ENCODE peak calls at places on chromosome 1, in eight cellular contexts. L, B, G, E, K, R, U and Y are unnamed samples.

GRCh38 chr1:67586596-67586995 is 98.4 kb upstream of the GADD45A start:
- DNase-seq in L (no peak), B (no peak), G (peak), E (no peak), K (no peak), R (peak), U (no peak), Y (no peak)

GRCh38 chr1:40679165-40679953 is 12.1 kb upstream of the NFYC start:
- DNase-seq in L (no peak), B (no peak), G (no peak), E (no peak), K (no peak), R (no peak), U (no peak), Y (no peak)

GRCh38 chr1:56933161-56933560 is 32.7 kb downstream of the C8B start:
- DNase-seq in L (no peak), B (no peak), G (no peak), E (no peak), K (no peak), R (no peak), U (no peak), Y (no peak)

GRCh38 chr1:215290018-215290417 is 207.5 kb downstream of the KCNK2 start:
- DNase-seq in L (no peak), B (no peak), G (peak), E (no peak), K (no peak), R (no peak), U (no peak), Y (no peak)

GRCh38 chr1:50710099-50710498 is 250.0 kb downstream of the FAF1 start:
- DNase-seq in L (no peak), B (no peak), G (no peak), E (no peak), K (no peak), R (no peak), U (no peak), Y (no peak)

GRCh38 chr1:203324103-203325003 is 19.0 kb downstream of the BTG2 start:
- DNase-seq in L (peak), B (no peak), G (no peak), E (no peak), K (no peak), R (peak), U (no peak), Y (no peak)

GRCh38 chr1:226657788-226658537 is 81.1 kb downstream of the ITPKB start:
- DNase-seq in L (no peak), B (peak), G (no peak), E (peak), K (no peak), R (no peak), U (no peak), Y (no peak)

GRCh38 chr1:29271724-29272123 is 35.4 kb downstream of the PTPRU start:
- DNase-seq in L (no peak), B (peak), G (peak), E (peak), K (no peak), R (peak), U (peak), Y (peak)

GRCh38 chr1:3135073-3135745 is 66.2 kb downstream of the PRDM16 start:
- DNase-seq in L (no peak), B (peak), G (no peak), E (no peak), K (no peak), R (no peak), U (no peak), Y (no peak)

GRCh38 chr1:91830242-91831131 is 55.5 kb downstream of the TGFBR3 start:
- DNase-seq in L (no peak), B (no peak), G (peak), E (peak), K (no peak), R (peak), U (no peak), Y (peak)

GRCh38 chr1:55519937-55520683 is 304.9 kb upstream of the USP24 start:
- DNase-seq in L (no peak), B (no peak), G (peak), E (no peak), K (no peak), R (peak), U (no peak), Y (no peak)

DNA sequence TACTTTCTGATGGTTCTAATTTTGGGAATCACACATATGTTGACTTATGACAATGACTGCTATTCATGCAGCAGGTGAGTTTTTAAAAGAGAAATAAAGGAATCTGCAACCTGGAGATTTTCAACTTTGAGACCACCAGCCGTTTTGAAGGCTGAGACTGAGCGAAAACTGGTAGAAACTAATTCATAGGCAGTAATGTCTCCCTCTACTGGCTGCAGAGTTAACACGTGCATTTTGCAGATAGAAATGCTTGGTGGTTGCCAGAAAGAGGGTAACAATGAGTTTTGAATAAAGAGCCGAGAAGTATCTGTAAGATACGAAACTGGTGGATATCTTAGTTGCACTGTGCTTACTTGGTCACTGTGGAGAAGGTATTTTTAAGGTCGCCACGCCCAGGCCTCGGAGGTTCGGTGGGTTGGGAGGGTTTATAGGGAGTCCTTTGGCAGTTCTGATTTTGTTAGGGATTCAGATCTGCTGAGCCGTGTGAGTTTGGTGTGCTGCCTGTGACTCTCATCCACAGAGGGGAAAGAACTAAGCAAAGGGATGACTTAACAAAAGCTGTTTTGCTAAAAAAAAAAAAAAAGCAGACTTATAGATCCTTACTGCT is 83.0 kb downstream of the RYR2 start:
- DNase-seq in L (no peak), B (no peak), G (peak), E (no peak), K (no peak), R (no peak), U (no peak), Y (no peak)
- TF ChIP-seq CTCF in L (no peak), B (no peak), G (peak), E (no peak), K (no peak), R (no peak), U (peak), Y (no peak)

GRCh38 chr1:229434641-229435051 is 752 bp upstream of the ACTA1 start:
- DNase-seq in L (no peak), B (no peak), G (no peak), E (no peak), K (no peak), R (no peak), U (no peak), Y (no peak)
- H3K4me3 ChIP-seq in L (no peak), B (no peak), G (no peak), E (no peak), K (no peak), R (no peak), U (no peak), Y (no peak)

DNA sequence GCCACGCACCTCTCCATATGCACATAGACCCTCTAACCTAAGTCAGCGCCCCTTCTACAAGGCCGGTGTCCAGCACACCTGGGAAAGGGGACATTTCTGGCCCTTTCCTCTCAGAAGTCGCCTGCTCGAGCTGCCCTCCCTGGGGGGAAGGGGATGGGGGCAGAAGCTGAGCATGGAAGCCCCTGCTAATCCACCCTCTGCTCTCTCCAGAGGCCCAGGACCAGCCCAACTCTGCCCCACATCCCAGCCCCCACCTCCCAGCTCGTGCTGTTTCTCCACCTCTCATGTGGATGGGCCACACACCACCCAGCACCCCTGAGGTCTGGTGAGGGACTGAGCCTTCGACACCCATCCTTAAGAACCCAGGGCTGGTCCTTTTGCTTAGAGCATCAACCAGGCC is 14.8 kb downstream of the TNFRSF1B start:
- DNase-seq in L (no peak), B (no peak), G (no peak), E (no peak), K (no peak), R (no peak), U (no peak), Y (no peak)
- TF ChIP-seq CTCF in L (no peak), B (no peak), G (no peak), E (no peak), K (no peak), R (no peak), U (no peak), Y (no peak)

GRCh38 chr1:108691886-108692723 is at the start of gene PRPF38B:
- DNase-seq in L (peak), B (peak), G (peak), E (peak), K (peak), R (peak), U (peak), Y (peak)

GRCh38 chr1:108691128-108691885 is 803 bp upstream of the PRPF38B start:
- DNase-seq in L (no peak), B (no peak), G (no peak), E (no peak), K (no peak), R (no peak), U (no peak), Y (no peak)

GRCh38 chr1:108685524-108685923 is 6.6 kb upstream of the PRPF38B start:
- DNase-seq in L (no peak), B (no peak), G (no peak), E (no peak), K (no peak), R (no peak), U (no peak), Y (no peak)

DNA sequence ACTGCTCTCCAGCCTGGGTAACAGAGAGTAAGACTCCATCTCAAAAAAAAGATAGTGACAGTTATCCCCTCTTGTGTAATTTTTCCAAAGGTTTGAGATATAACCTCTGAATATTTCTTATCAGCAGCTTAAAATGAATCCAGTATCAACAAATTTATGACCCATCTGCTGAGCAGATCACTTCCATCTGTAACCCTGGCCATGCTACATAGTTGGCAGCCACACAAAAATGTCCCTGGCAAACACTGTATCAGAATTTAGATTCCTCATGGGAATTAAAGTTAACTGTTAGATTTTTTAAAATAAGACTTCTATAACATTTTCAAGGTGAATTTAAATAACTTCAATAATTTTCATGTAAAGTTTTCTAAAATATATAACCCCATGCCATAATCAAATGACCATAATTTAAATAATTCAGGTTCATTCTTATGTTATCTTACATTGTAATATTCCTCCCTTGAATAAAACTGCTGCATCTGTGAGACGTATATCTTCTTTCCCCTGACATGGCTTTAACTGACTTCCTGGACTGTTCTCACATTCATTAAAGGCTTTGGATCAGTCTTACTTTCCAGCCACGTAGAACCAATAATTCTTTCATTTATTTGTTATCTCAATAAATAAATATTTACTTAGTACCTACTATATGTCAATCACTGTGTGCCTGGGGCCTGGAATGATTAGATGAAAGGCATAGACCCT is 5.3 kb upstream of the PRPF38B start:
- DNase-seq in L (no peak), B (no peak), G (peak), E (no peak), K (no peak), R (peak), U (no peak), Y (no peak)
- H3K4me3 ChIP-seq in L (no peak), B (no peak), G (no peak), E (no peak), K (no peak), R (no peak), U (no peak), Y (no peak)

GRCh38 chr1:60977661-60978060 is 104.7 kb upstream of the NFIA start:
- DNase-seq in L (no peak), B (no peak), G (no peak), E (no peak), K (no peak), R (no peak), U (no peak), Y (no peak)

GRCh38 chr1:60982539-60982938 is 99.8 kb upstream of the NFIA start:
- DNase-seq in L (no peak), B (no peak), G (no peak), E (no peak), K (no peak), R (no peak), U (no peak), Y (no peak)

GRCh38 chr1:60974973-60975372 is 107.4 kb upstream of the NFIA start:
- DNase-seq in L (no peak), B (no peak), G (no peak), E (no peak), K (no peak), R (no peak), U (no peak), Y (no peak)

GRCh38 chr1:60981357-60981756 is 101.0 kb upstream of the NFIA start:
- DNase-seq in L (no peak), B (no peak), G (no peak), E (no peak), K (no peak), R (no peak), U (no peak), Y (no peak)

GRCh38 chr1:60978421-60979357 is 103.7 kb upstream of the NFIA start:
- DNase-seq in L (peak), B (peak), G (peak), E (no peak), K (no peak), R (peak), U (no peak), Y (no peak)
- TF ChIP-seq CTCF in L (peak), B (no peak), G (peak), E (peak), K (peak), R (peak), U (peak), Y (peak)